ENCODE peak calls at places on chromosomes 6 and 20, in four cellular contexts. One of them, this sample, is unnamed.

GRCh38 chr6:117167520-117168271 is 97.7 kb upstream of the VGLL2 start:
- DNase-seq in NCI-H446 treated with DMSO at 0.1 percent for 48 hours: no peak
- DNase-seq in cardiac muscle cell: no peak
- DNase-seq in fibroblast of lung: peak
- DNase-seq in this sample: no peak

GRCh38 chr6:121584591-121585369 is 149.3 kb downstream of the GJA1 start:
- DNase-seq in fibroblast of lung: peak
- DNase-seq in cardiac muscle cell: peak
- DNase-seq in NCI-H446 treated with DMSO at 0.1 percent for 48 hours: no peak
- DNase-seq in this sample: no peak

GRCh38 chr6:50817638-50817950 is 1.1 kb upstream of the TFAP2B start:
- DNase-seq in cardiac muscle cell: no peak
- DNase-seq in NCI-H446 treated with DMSO at 0.1 percent for 48 hours: no peak
- DNase-seq in fibroblast of lung: no peak
- DNase-seq in this sample: no peak

GRCh38 chr20:49284818-49285217 is 7.0 kb upstream of the ZNFX1 start:
- DNase-seq in NCI-H446 treated with DMSO at 0.1 percent for 48 hours: no peak
- DNase-seq in fibroblast of lung: no peak
- DNase-seq in cardiac muscle cell: no peak
- DNase-seq in this sample: no peak

GRCh38 chr6:56667336-56667735 is 24.6 kb upstream of the DST start:
- DNase-seq in NCI-H446 treated with DMSO at 0.1 percent for 48 hours: no peak
- DNase-seq in fibroblast of lung: peak
- DNase-seq in cardiac muscle cell: no peak
- DNase-seq in this sample: no peak

GRCh38 chr20:49658508-49658907 is 55.2 kb downstream of the B4GALT5 start:
- DNase-seq in cardiac muscle cell: no peak
- DNase-seq in NCI-H446 treated with DMSO at 0.1 percent for 48 hours: no peak
- DNase-seq in fibroblast of lung: no peak
- DNase-seq in this sample: no peak

GRCh38 chr20:42179768-42180167 is 561.6 kb upstream of the CHD6 start:
- DNase-seq in fibroblast of lung: no peak
- DNase-seq in NCI-H446 treated with DMSO at 0.1 percent for 48 hours: no peak
- DNase-seq in cardiac muscle cell: no peak
- DNase-seq in this sample: no peak

GRCh38 chr6:167153523-167153959 is 4.2 kb downstream of the GPR31 start:
- DNase-seq in cardiac muscle cell: peak
- DNase-seq in NCI-H446 treated with DMSO at 0.1 percent for 48 hours: no peak
- DNase-seq in fibroblast of lung: peak
- DNase-seq in this sample: peak

GRCh38 chr20:2283706-2284423 is 11.9 kb upstream of the TGM3 start:
- DNase-seq in NCI-H446 treated with DMSO at 0.1 percent for 48 hours: no peak
- DNase-seq in fibroblast of lung: peak
- DNase-seq in cardiac muscle cell: peak
- DNase-seq in this sample: no peak

GRCh38 chr6:4139272-4139671 is 3.9 kb upstream of the ECI2 start:
- DNase-seq in cardiac muscle cell: peak
- DNase-seq in NCI-H446 treated with DMSO at 0.1 percent for 48 hours: no peak
- DNase-seq in fibroblast of lung: peak
- DNase-seq in this sample: no peak

GRCh38 chr6:129552413-129552812 is 157.6 kb downstream of the ARHGAP18 start:
- DNase-seq in NCI-H446 treated with DMSO at 0.1 percent for 48 hours: no peak
- DNase-seq in cardiac muscle cell: no peak
- DNase-seq in fibroblast of lung: no peak
- DNase-seq in this sample: no peak

GRCh38 chr20:36717657-36718056 is 28.2 kb downstream of the NDRG3 start:
- DNase-seq in cardiac muscle cell: peak
- DNase-seq in fibroblast of lung: no peak
- DNase-seq in NCI-H446 treated with DMSO at 0.1 percent for 48 hours: no peak
- DNase-seq in this sample: no peak

GRCh38 chr6:33197431-33198048 is 2.9 kb downstream of the RXRB start:
- DNase-seq in NCI-H446 treated with DMSO at 0.1 percent for 48 hours: peak
- DNase-seq in cardiac muscle cell: peak
- DNase-seq in fibroblast of lung: peak
- DNase-seq in this sample: peak